ENCODE peak calls at places on chromosomes 7 and 10, in four cellular contexts. Q, C, I and A are unnamed samples.

GRCh38 chr7:18890134-18890533 is 227.3 kb downstream of the TWIST1 start:
- DNase-seq in I (no peak), C (no peak), Q (no peak), A (no peak)

GRCh38 chr10:7855205-7855604 is 36.9 kb downstream of the TAF3 start:
- DNase-seq in C (no peak), I (peak; percentile 79), Q (no peak), A (no peak)

GRCh38 chr10:133262696-133263095 is 14.0 kb downstream of the ADAM8 start:
- DNase-seq in I (no peak), C (peak; percentile 68), Q (no peak), A (no peak)

GRCh38 chr7:541661-542060 is 22.0 kb upstream of the PDGFA start:
- DNase-seq in Q (no peak), C (no peak), I (no peak), A (no peak)

GRCh38 chr7:6133249-6133648 is 102.1 kb downstream of the ANKRD61 start:
- DNase-seq in C (no peak), Q (no peak), I (no peak), A (no peak)

GRCh38 chr7:668139-668871 is 58.2 kb upstream of the DNAAF5 start:
- DNase-seq in Q (no peak), C (peak; percentile 26), I (no peak), A (no peak)

GRCh38 chr7:1085910-1086421 is 1.9 kb upstream of the GPER1 start:
- DNase-seq in I (no peak), Q (no peak), C (no peak), A (no peak)

GRCh38 chr10:125089486-125089885 is 70.9 kb downstream of the CTBP2 start:
- DNase-seq in Q (no peak), I (no peak), C (no peak), A (no peak)

GRCh38 chr7:73397521-73397934 is 36.0 kb upstream of the FZD9 start:
- DNase-seq in I (peak; percentile 75), C (no peak), Q (no peak), A (no peak)

GRCh38 chr7:24970676-24971075 is 9.3 kb downstream of the OSBPL3 start:
- DNase-seq in Q (no peak), C (no peak), I (no peak), A (no peak)

GRCh38 chr10:102113261-102113955 is 6.8 kb downstream of the LDB1 start:
- DNase-seq in C (no peak), Q (no peak), I (peak; percentile 8), A (no peak)

GRCh38 chr10:24344279-24344678 is 135.3 kb downstream of the KIAA1217 start:
- DNase-seq in Q (no peak), C (no peak), I (no peak), A (peak; percentile 55)

GRCh38 chr7:151121380-151122170 is 35.3 kb downstream of the AGAP3 start:
- DNase-seq in Q (no peak), I (no peak), C (no peak), A (no peak)

GRCh38 chr10:12720217-12720981 is 281.1 kb downstream of the CCDC3 start:
- DNase-seq in I (no peak), Q (peak; percentile 87), C (peak; percentile 85), A (peak; percentile 85)

GRCh38 chr7:78151229-78151628 is 352.7 kb downstream of the PHTF2 start:
- DNase-seq in C (no peak), Q (no peak), I (no peak), A (peak; percentile 96)

GRCh38 chr7:127066974-127067373 is 185.8 kb downstream of the GRM8 start:
- DNase-seq in I (peak; percentile 56), Q (peak; percentile 23), C (no peak), A (no peak)
- TF ChIP-seq CTCF in I (peak; percentile 58), Q (peak; percentile 36), C (no peak), A (peak; percentile 65)

GRCh38 chr7:149637911-149638565 is 135.3 kb downstream of the ZNF467 start:
- DNase-seq in Q (no peak), I (no peak), C (no peak), A (no peak)

GRCh38 chr7:149642579-149642978 is 130.8 kb downstream of the ZNF467 start:
- DNase-seq in I (no peak), C (no peak), Q (no peak), A (no peak)

GRCh38 chr7:149635561-149636329 is 137.6 kb downstream of the ZNF467 start:
- DNase-seq in I (no peak), Q (no peak), C (no peak), A (no peak)

GRCh38 chr7:149633976-149634945 is 136.7 kb upstream of the ZNF746 start:
- DNase-seq in C (no peak), Q (no peak), I (no peak), A (no peak)

GRCh38 chr7:149638566-149639320 is 134.6 kb downstream of the ZNF467 start:
- DNase-seq in C (no peak), I (no peak), Q (no peak), A (no peak)
- TF ChIP-seq CTCF in C (no peak), I (no peak), Q (no peak), A (no peak)

DNA sequence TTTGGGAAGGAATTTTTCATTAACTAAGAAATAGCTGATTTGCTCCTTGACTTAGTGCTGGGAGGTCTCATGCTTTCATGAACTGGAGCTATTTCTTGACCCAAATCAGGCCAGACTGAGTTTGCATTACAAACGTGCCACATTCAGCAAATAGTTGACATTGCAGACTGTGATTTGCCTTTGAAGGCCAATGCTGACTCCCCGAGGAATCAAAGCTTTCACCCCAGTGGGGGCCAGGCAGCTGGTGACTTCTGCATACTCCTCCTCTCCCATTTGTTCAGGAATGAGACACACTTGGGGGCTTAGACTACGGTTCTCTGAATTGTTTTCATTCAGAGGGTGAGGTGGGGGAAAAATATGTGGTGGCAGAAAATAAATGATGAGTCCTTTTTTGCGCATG is 111.0 kb upstream of the JAZF1 start:
- DNase-seq in I (no peak), C (no peak), Q (no peak), A (no peak)
- TF ChIP-seq CTCF in I (no peak), C (no peak), Q (no peak), A (no peak)

DNA sequence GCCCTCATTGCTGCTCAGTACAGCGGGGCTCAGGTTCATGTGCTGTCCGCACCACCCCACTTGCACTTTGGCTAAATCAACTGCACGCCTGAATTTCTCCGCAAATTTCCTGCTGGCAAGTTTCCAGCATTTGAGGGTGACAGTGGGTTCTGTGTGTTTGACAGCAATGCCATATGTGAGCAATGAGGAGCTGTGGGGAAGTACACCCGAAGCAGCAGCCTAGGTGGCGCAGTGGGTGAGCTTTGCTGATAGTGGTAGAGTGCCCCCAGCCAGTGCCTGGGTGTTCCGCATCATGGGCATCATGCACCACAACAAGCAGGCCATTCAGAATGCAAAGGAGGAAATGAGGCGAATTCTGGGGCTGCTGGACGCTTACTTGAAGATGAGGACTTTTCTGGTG is 103.9 kb upstream of the POT1 start:
- DNase-seq in I (no peak), C (no peak), Q (no peak), A (no peak)
- TF ChIP-seq CTCF in I (no peak), C (no peak), Q (no peak), A (no peak)

GRCh38 chr7:112669306-112669705 is 120.9 kb downstream of the TMEM168 start:
- DNase-seq in C (no peak), Q (no peak), I (no peak), A (no peak)

GRCh38 chr7:112668561-112668960 is 121.6 kb downstream of the TMEM168 start:
- DNase-seq in I (no peak), Q (no peak), C (no peak), A (no peak)

GRCh38 chr7:112665709-112666108 is 124.5 kb downstream of the TMEM168 start:
- DNase-seq in C (peak; percentile 60), I (peak; percentile 61), Q (no peak), A (no peak)
- TF ChIP-seq CTCF in C (peak; percentile 14), I (peak; percentile 33), Q (peak; percentile 33), A (peak; percentile 57)

GRCh38 chr10:34959786-34960185 is 130.4 kb downstream of the CUL2 start:
- DNase-seq in C (no peak), I (no peak), Q (no peak), A (no peak)

GRCh38 chr10:34957531-34957930 is 132.6 kb downstream of the CUL2 start:
- DNase-seq in C (no peak), Q (no peak), I (no peak), A (no peak)

GRCh38 chr10:34960983-34961382 is 129.2 kb downstream of the CUL2 start:
- DNase-seq in Q (no peak), I (no peak), C (no peak), A (no peak)

GRCh38 chr10:34956756-34957155 is 133.4 kb downstream of the CUL2 start:
- DNase-seq in Q (no peak), C (no peak), I (no peak), A (no peak)

GRCh38 chr10:34959321-34959720 is 130.8 kb downstream of the CUL2 start:
- DNase-seq in C (no peak), I (peak; percentile 26), Q (no peak), A (no peak)
- TF ChIP-seq CTCF in C (no peak), I (no peak), Q (no peak), A (peak; percentile 24)

GRCh38 chr7:40509301-40509700 is 374.5 kb downstream of the SUGCT start:
- DNase-seq in I (peak; percentile 74), Q (no peak), C (no peak), A (no peak)

GRCh38 chr7:40506158-40506557 is 371.4 kb downstream of the SUGCT start:
- DNase-seq in I (no peak), C (no peak), Q (no peak), A (no peak)

GRCh38 chr7:40502359-40502758 is 367.6 kb downstream of the SUGCT start:
- DNase-seq in Q (no peak), C (no peak), I (no peak), A (no peak)

GRCh38 chr7:40507166-40507565 is 372.4 kb downstream of the SUGCT start:
- DNase-seq in Q (no peak), C (no peak), I (no peak), A (no peak)
- TF ChIP-seq CTCF in Q (peak; percentile 38), C (no peak), I (peak; percentile 38), A (peak; percentile 17)

GRCh38 chr7:38870147-38870546 is 38.8 kb downstream of the VPS41 start:
- DNase-seq in C (no peak), Q (no peak), I (no peak), A (no peak)
- TF ChIP-seq CTCF in C (no peak), Q (no peak), I (no peak), A (no peak)